ENCODE peak calls at places on chromosomes 16 and 17, in six cellular contexts. G is heart right ventricle, P is upper lobe of left lung, I is lung, L is tibial artery, Y is transverse colon. J is an unnamed sample.
A peak's percentile ranks its signal among the peaks of the same experiment; 100 is the strongest.

GRCh38 chr17:32757963-32758362 is 119.0 kb downstream of the MYO1D start:
- DNase-seq in G (no peak), P (no peak), I (no peak), L (no peak), Y (no peak), J (no peak)

GRCh38 chr16:18932243-18932997 is 6.2 kb upstream of the SMG1 start:
- DNase-seq in G (no peak), P (no peak), I (no peak), L (peak; percentile 82), Y (no peak), J (no peak)

GRCh38 chr17:71176928-71177443 is 943.8 kb upstream of the SOX9 start:
- DNase-seq in G (no peak), P (no peak), I (no peak), L (no peak), Y (no peak), J (no peak)

GRCh38 chr17:46822388-46822921 is 4.0 kb upstream of the WNT3 start:
- DNase-seq in G (no peak), P (peak; percentile 93), I (peak; percentile 34), L (no peak), Y (peak; percentile 14), J (no peak)

GRCh38 chr16:75770051-75770450 is 43.8 kb upstream of the CPHXL start:
- DNase-seq in G (no peak), P (no peak), I (no peak), L (no peak), Y (no peak), J (no peak)

GRCh38 chr17:79743614-79744013 is 12.9 kb downstream of the ENPP7 start:
- DNase-seq in G (no peak), P (no peak), I (no peak), L (no peak), Y (no peak), J (no peak)

GRCh38 chr16:4450921-4451619 is 23.4 kb downstream of the NMRAL1 start:
- DNase-seq in G (no peak), P (no peak), I (no peak), L (no peak), Y (no peak), J (no peak)

GRCh38 chr17:28415886-28416285 is 9.9 kb upstream of the SLC46A1 start:
- DNase-seq in G (no peak), P (no peak), I (no peak), L (no peak), Y (no peak), J (no peak)

GRCh38 chr16:58345574-58346354 is 46.5 kb upstream of the GINS3 start:
- DNase-seq in G (no peak), P (no peak), I (no peak), L (no peak), Y (no peak), J (no peak)

GRCh38 chr17:75625813-75626486 is 7.3 kb upstream of the SMIM5 start:
- DNase-seq in G (no peak), P (no peak), I (no peak), L (no peak), Y (no peak), J (no peak)

GRCh38 chr17:49146620-49147306 is 14.2 kb downstream of the B4GALNT2 start:
- DNase-seq in G (no peak), P (no peak), I (no peak), L (no peak), Y (no peak), J (no peak)

GRCh38 chr16:83808573-83809014 is 816 bp downstream of the HSBP1 start:
- DNase-seq in G (no peak), P (no peak), I (no peak), L (no peak), Y (no peak), J (no peak)

GRCh38 chr16:25854141-25854540 is 162.4 kb downstream of the HS3ST4 start:
- DNase-seq in G (no peak), P (no peak), I (no peak), L (no peak), Y (no peak), J (no peak)

GRCh38 chr17:73624496-73624988 is 19.7 kb downstream of the SDK2 start:
- DNase-seq in G (no peak), P (no peak), I (no peak), L (no peak), Y (no peak), J (no peak)

GRCh38 chr17:64387145-64387473 is 3.6 kb downstream of the PECAM1 start:
- DNase-seq in G (no peak), P (no peak), I (no peak), L (no peak), Y (no peak), J (no peak)

GRCh38 chr17:64385187-64386083 is 5.2 kb downstream of the PECAM1 start:
- DNase-seq in G (peak; percentile 31), P (no peak), I (peak; percentile 40), L (peak; percentile 82), Y (peak; percentile 48), J (no peak)

GRCh38 chr17:64387545-64388171 is 3.0 kb downstream of the PECAM1 start:
- DNase-seq in G (peak; percentile 40), P (peak; percentile 45), I (no peak), L (peak; percentile 48), Y (no peak), J (no peak)

GRCh38 chr17:64384253-64385186 is 6.1 kb downstream of the PECAM1 start:
- DNase-seq in G (no peak), P (no peak), I (no peak), L (peak; percentile 29), Y (no peak), J (no peak)

DNA sequence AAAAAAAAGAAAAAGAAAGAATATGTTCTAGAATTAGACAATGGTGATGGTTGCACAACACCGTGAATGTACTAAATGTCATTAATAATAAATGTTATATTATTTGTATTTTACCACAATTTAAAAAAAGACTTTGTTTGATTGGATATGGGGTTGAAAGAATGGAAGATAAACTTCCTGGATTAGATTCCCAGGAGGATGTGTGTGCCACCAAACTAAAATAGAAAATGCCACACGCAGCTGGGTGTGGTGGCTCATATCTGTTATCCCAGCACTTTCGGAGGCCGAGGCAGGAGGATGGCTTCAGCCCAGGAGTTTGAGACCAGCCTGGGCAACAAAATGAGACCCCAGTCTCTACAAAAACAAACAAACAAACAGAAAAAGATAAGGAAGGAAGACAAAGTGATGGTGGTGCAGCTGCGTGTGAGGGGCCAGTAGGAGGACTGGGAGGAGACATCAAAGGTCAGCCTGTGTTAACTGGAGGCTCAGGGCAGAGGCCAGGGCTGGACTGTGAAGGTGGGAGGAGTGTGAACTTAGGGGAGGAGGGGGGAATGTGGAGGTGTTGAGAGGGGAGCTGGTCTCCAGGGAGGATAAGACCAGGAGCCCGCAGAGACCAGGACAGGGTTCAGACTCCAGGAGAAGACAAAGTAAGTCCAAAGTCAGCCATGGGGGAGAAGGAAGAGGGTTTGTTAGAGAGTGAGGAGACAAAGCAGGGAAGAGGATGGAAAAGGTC is 4.1 kb downstream of the PECAM1 start:
- DNase-seq in G (no peak), P (no peak), I (no peak), L (peak; percentile 42), Y (no peak), J (no peak)
- H3K4me3 ChIP-seq in G (peak overlapping the region; percentile 52), P (peak overlapping the region; percentile 49), I (peak overlapping the region; percentile 0), L (peak overlapping the region; percentile 35), Y (no peak overlapping the region), J (no peak overlapping the region)

GRCh38 chr17:38585805-38586529 is 19.8 kb downstream of the SRCIN1 start:
- DNase-seq in G (no peak), P (no peak), I (no peak), L (no peak), Y (no peak), J (no peak)

GRCh38 chr17:38583176-38583575 is 22.6 kb downstream of the SRCIN1 start:
- DNase-seq in G (no peak), P (no peak), I (no peak), L (no peak), Y (no peak), J (no peak)

GRCh38 chr17:38585056-38585804 is 20.5 kb downstream of the SRCIN1 start:
- DNase-seq in G (no peak), P (no peak), I (no peak), L (no peak), Y (peak; percentile 17), J (no peak)

GRCh38 chr17:38583833-38584349 is 21.9 kb downstream of the SRCIN1 start:
- DNase-seq in G (no peak), P (no peak), I (no peak), L (no peak), Y (no peak), J (no peak)

GRCh38 chr17:38584350-38584925 is 21.3 kb downstream of the SRCIN1 start:
- DNase-seq in G (peak; percentile 53), P (peak; percentile 92), I (peak; percentile 55), L (peak; percentile 74), Y (peak; percentile 73), J (peak; percentile 34)
- H3K4me1 ChIP-seq in G (peaks cover 6% of the 10 kb centered on the region), P (peaks cover 4% of the 10 kb centered on the region), I (no peaks in the 10 kb centered on the region), L (peaks cover 17% of the 10 kb centered on the region), Y (peaks cover 10% of the 10 kb centered on the region), J (peaks cover 2% of the 10 kb centered on the region)

GRCh38 chr16:70749681-70750601 is 51.0 kb downstream of the VAC14 start:
- DNase-seq in G (no peak), P (no peak), I (no peak), L (no peak), Y (no peak), J (no peak)

GRCh38 chr16:70747703-70748631 is 53.0 kb downstream of the VAC14 start:
- DNase-seq in G (no peak), P (no peak), I (peak; percentile 78), L (no peak), Y (no peak), J (no peak)

GRCh38 chr16:70750893-70751467 is 50.0 kb downstream of the VAC14 start:
- DNase-seq in G (peak; percentile 69), P (no peak), I (peak; percentile 82), L (peak; percentile 92), Y (peak; percentile 63), J (no peak)

GRCh38 chr16:70746708-70747424 is 54.1 kb downstream of the VAC14 start:
- DNase-seq in G (peak; percentile 43), P (no peak), I (peak; percentile 88), L (peak; percentile 91), Y (peak; percentile 82), J (no peak)

GRCh38 chr16:70749006-70749678 is 51.8 kb downstream of the VAC14 start:
- DNase-seq in G (no peak), P (no peak), I (no peak), L (no peak), Y (peak; percentile 76), J (no peak)
- H3K27ac ChIP-seq in G (peak overlapping the region; percentile 67), P (peak overlapping the region; percentile 88), I (peak overlapping the region; percentile 93), L (no peak overlapping the region), Y (peak overlapping the region; percentile 87), J (no peak overlapping the region)

GRCh38 chr17:61401280-61402072 is 1.8 kb downstream of the TBX2 start:
- DNase-seq in G (no peak), P (no peak), I (no peak), L (peak; percentile 74), Y (no peak), J (no peak)

GRCh38 chr17:61402978-61403845 is 3.6 kb downstream of the TBX2 start:
- DNase-seq in G (no peak), P (peak; percentile 83), I (no peak), L (peak; percentile 79), Y (no peak), J (no peak)

GRCh38 chr17:61400058-61400785 is 579 bp downstream of the TBX2 start:
- DNase-seq in G (no peak), P (peak; percentile 90), I (no peak), L (peak; percentile 70), Y (no peak), J (no peak)

GRCh38 chr17:61400786-61401279 is 1.2 kb downstream of the TBX2 start:
- DNase-seq in G (no peak), P (peak; percentile 81), I (no peak), L (peak; percentile 68), Y (no peak), J (no peak)

GRCh38 chr17:61402073-61402541 is 2.5 kb downstream of the TBX2 start:
- DNase-seq in G (no peak), P (no peak), I (no peak), L (no peak), Y (no peak), J (no peak)
- H3K4me3 ChIP-seq in G (peak overlapping the region; percentile 66), P (peak overlapping the region; percentile 55), I (peak overlapping the region; percentile 87), L (peak overlapping the region; percentile 86), Y (no peak overlapping the region), J (no peak overlapping the region)

GRCh38 chr16:87927195-87927562 is 9.2 kb downstream of the CA5A start:
- DNase-seq in G (no peak), P (no peak), I (no peak), L (no peak), Y (no peak), J (no peak)
- H3K4me1 ChIP-seq in G (no peaks in the 10 kb centered on the region), P (no peaks in the 10 kb centered on the region), I (no peaks in the 10 kb centered on the region), L (peaks cover 14% of the 10 kb centered on the region), Y (no peaks in the 10 kb centered on the region), J (no peaks in the 10 kb centered on the region)

J was measured in effector memory CD4-positive, alpha-beta T cell.